ENCODE peak calls at places on chromosomes 1 and 21, in six cellular contexts. V is spleen, P is GM12891, M is GM23338, J is Panc1, B is HL-60. Y is an unnamed sample.

GRCh38 chr1:51957618-51958017 is 32.9 kb downstream of the RAB3B start:
- DNase-seq in B (no peak), M (peak; percentile 58), V (no peak), P (no peak), J (no peak), Y (no peak)

GRCh38 chr1:184595609-184596008 is 159.0 kb downstream of the EDEM3 start:
- DNase-seq in B (no peak), J (no peak), V (no peak), P (no peak), M (no peak), Y (no peak)

GRCh38 chr1:187203257-187203656 is 374.5 kb downstream of the PLA2G4A start:
- DNase-seq in V (no peak), M (no peak), B (no peak), P (no peak), J (no peak), Y (no peak)

GRCh38 chr1:169044296-169044695 is 62.2 kb upstream of the ATP1B1 start:
- DNase-seq in B (peak; percentile 82), V (no peak), P (no peak), M (no peak), J (no peak), Y (no peak)

GRCh38 chr1:89780721-89781120 is 40.1 kb upstream of the LRRC8D start:
- DNase-seq in P (no peak), V (no peak), B (peak; percentile 34), M (peak; percentile 32), J (peak; percentile 48), Y (no peak)

GRCh38 chr21:25809013-25809412 is 74.2 kb downstream of the GABPA start:
- DNase-seq in J (no peak), V (no peak), P (no peak), B (no peak), M (no peak), Y (no peak)

GRCh38 chr1:45430486-45430885 is 60.5 kb downstream of the TESK2 start:
- DNase-seq in J (no peak), M (no peak), B (peak; percentile 25), V (no peak), P (no peak), Y (no peak)

GRCh38 chr1:240737268-240737667 is 125.3 kb upstream of the GREM2 start:
- DNase-seq in P (no peak), B (no peak), J (no peak), V (no peak), M (no peak), Y (no peak)

GRCh38 chr1:203320546-203321272 is 15.4 kb downstream of the BTG2 start:
- DNase-seq in J (no peak), M (peak; percentile 83), V (peak; percentile 93), P (no peak), B (peak; percentile 96), Y (peak; percentile 70)

GRCh38 chr1:232878141-232878540 is 72.3 kb upstream of the NTPCR start:
- DNase-seq in P (no peak), M (no peak), V (no peak), B (no peak), J (no peak), Y (no peak)

GRCh38 chr1:119841306-119841705 is 30.0 kb upstream of the REG4 start:
- DNase-seq in B (no peak), V (no peak), J (no peak), P (no peak), M (no peak), Y (no peak)

GRCh38 chr1:178495158-178495557 is 1.6 kb downstream of the CLEC20A start:
- DNase-seq in B (no peak), M (no peak), J (no peak), V (no peak), P (no peak), Y (no peak)

GRCh38 chr21:39788383-39788782 is 43.4 kb downstream of the IGSF5 start:
- DNase-seq in V (peak; percentile 85), J (peak; percentile 22), B (no peak), P (no peak), M (peak; percentile 84), Y (peak; percentile 94)
- TF ChIP-seq POLR2AphosphoS5 in V (peak; percentile 73), J (no peak), B (no peak), P (no peak), M (no peak), Y (no peak)

GRCh38 chr1:111739222-111739983 is at the start of gene INKA2:
- DNase-seq in V (peak; percentile 96), M (peak; percentile 93), P (peak; percentile 85), J (no peak), B (peak; percentile 92), Y (peak; percentile 77)
- TF ChIP-seq POLR2AphosphoS5 in V (peak; percentile 92), M (peak; percentile 73), P (no peak), J (no peak), B (peak; percentile 46), Y (peak; percentile 14)

GRCh38 chr1:93437976-93438605 is 9.8 kb upstream of the FNBP1L start:
- DNase-seq in B (no peak), J (no peak), V (no peak), P (no peak), M (peak; percentile 64), Y (no peak)
- TF ChIP-seq POLR2AphosphoS5 in B (no peak), J (no peak), V (no peak), P (no peak), M (no peak), Y (no peak)

GRCh38 chr1:82704966-82705365 is 904.2 kb downstream of the ADGRL2 start:
- DNase-seq in M (no peak), B (no peak), V (no peak), P (no peak), J (no peak), Y (no peak)

GRCh38 chr1:82704393-82704792 is 903.7 kb downstream of the ADGRL2 start:
- DNase-seq in V (no peak), M (no peak), P (no peak), B (no peak), J (no peak), Y (no peak)

DNA sequence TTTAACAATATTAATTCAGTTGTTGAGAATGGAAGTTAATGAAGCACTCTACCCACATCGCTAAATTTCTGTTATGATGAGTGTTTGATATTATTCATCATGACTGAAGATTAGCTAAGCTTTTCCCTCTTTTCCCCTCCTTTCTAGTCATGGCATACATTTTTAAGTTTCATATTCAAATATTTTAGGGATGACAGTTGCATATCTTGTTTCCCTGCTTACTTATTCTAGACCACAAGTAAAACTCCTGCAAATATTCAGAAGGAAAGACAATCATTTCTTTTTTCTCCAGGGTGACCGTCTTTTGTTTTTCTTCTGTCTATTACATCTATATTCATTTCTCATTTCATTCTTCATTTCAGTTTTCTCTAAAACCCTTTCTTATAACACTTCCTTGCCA is 906.0 kb downstream of the ADGRL2 start:
- DNase-seq in P (no peak), M (no peak), V (no peak), B (no peak), J (no peak), Y (no peak)
- TF ChIP-seq POLR2AphosphoS5 in P (no peak), M (no peak), V (no peak), B (no peak), J (no peak), Y (no peak)

Y was measured in breast epithelium.